ENCODE peak calls at places on chromosomes 4 and X, in six cellular contexts. P is neural progenitor cell, N is MCF 10A, B is COR-L47, I is astrocyte of the hippocampus, F is Ammon's horn. O is an unnamed sample.

GRCh38 chr4:43394976-43395375 is 502.5 kb downstream of the GRXCR1 start:
- DNase-seq in I (no peak), P (no peak), B (no peak), N (peak; percentile 6), F (no peak), O (no peak)

GRCh38 chrX:141185366-141185765 is 8.4 kb upstream of the LDOC1 start:
- DNase-seq in P (no peak), B (no peak), F (peak; percentile 39), I (no peak), N (no peak), O (no peak)

GRCh38 chr4:3676196-3676595 is 90.0 kb upstream of the ADRA2C start:
- DNase-seq in I (no peak), F (no peak), B (no peak), P (no peak), N (no peak), O (no peak)

GRCh38 chr4:81504685-81505598 is 33.2 kb upstream of the RASGEF1B start:
- DNase-seq in F (peak; percentile 38), B (no peak), N (no peak), P (no peak), I (no peak), O (no peak)

GRCh38 chr4:145734576-145735329 is 54.8 kb downstream of the C4orf51 start:
- DNase-seq in F (no peak), P (no peak), N (peak; percentile 98), I (peak; percentile 98), B (no peak), O (peak; percentile 39)

GRCh38 chrX:70478521-70478920 is 33.9 kb downstream of the DLG3 start:
- DNase-seq in I (no peak), P (no peak), B (no peak), F (no peak), N (no peak), O (no peak)

GRCh38 chrX:3143043-3143799 is 102.0 kb downstream of the ARSF start:
- DNase-seq in N (no peak), F (no peak), P (no peak), I (no peak), B (no peak), O (no peak)

GRCh38 chr4:184824776-184825393 is 883 bp downstream of the ACSL1 start:
- DNase-seq in F (peak; percentile 34), I (no peak), B (no peak), N (peak; percentile 22), P (no peak), O (no peak)

GRCh38 chrX:100648601-100649417 is 4.8 kb downstream of the SRPX2 start:
- DNase-seq in P (peak; percentile 45), B (no peak), N (no peak), F (no peak), I (peak; percentile 37), O (no peak)

GRCh38 chr4:88605744-88606143 is 13.5 kb downstream of the HERC3 start:
- DNase-seq in N (no peak), F (no peak), P (no peak), I (no peak), B (no peak), O (no peak)

GRCh38 chr4:77434299-77435092 is 171.1 kb upstream of the CXCL13 start:
- DNase-seq in F (no peak), B (no peak), P (no peak), I (no peak), N (no peak), O (no peak)

GRCh38 chr4:5710065-5710961 is 688 bp upstream of the EVC start:
- DNase-seq in B (no peak), P (peak; percentile 57), N (peak; percentile 40), I (peak; percentile 45), F (no peak), O (peak; percentile 26)

GRCh38 chrX:19673334-19674040 is 158.2 kb upstream of the MAP3K15 start:
- DNase-seq in F (peak; percentile 15), N (peak; percentile 98), P (no peak), B (no peak), I (peak; percentile 89), O (no peak)

GRCh38 chr4:169102011-169102410 is 92.0 kb upstream of the CBR4 start:
- DNase-seq in I (peak; percentile 39), P (no peak), F (no peak), B (no peak), N (no peak), O (no peak)

GRCh38 chrX:48466696-48467095 is 3.4 kb downstream of the SLC38A5 start:
- DNase-seq in F (no peak), B (no peak), N (no peak), P (no peak), I (no peak), O (peak; percentile 64)

GRCh38 chrX:11395859-11396258 is 102.6 kb downstream of the AMELX start:
- DNase-seq in N (no peak), I (no peak), P (no peak), F (no peak), B (no peak), O (no peak)

GRCh38 chrX:103464071-103464773 is 55.1 kb downstream of the RAB40A start:
- DNase-seq in P (peak; percentile 54), N (peak; percentile 62), F (peak; percentile 34), I (peak; percentile 54), B (no peak), O (peak; percentile 40)

GRCh38 chrX:10901290-10901633 is 209.9 kb upstream of the HCCS start:
- DNase-seq in F (no peak), I (no peak), N (no peak), P (no peak), B (no peak), O (no peak)